ENCODE peak calls at places on chromosomes 5 and 9, in seven cellular contexts. V, R, T, L, D, K and H are unnamed samples.

GRCh38 chr9:116953271-116953670 is 266.2 kb downstream of the TRIM32 start:
- DNase-seq in D (no peak), V (no peak), L (no peak), T (no peak), K (no peak), R (no peak), H (no peak)

GRCh38 chr5:39249560-39250274 is 30.4 kb upstream of the FYB1 start:
- DNase-seq in R (no peak), K (no peak), D (peak), V (no peak), L (no peak), T (no peak), H (no peak)

GRCh38 chr5:989961-990530 is 18.6 kb upstream of the NKD2 start:
- DNase-seq in K (peak), V (no peak), D (peak), T (no peak), L (peak), R (peak), H (no peak)

GRCh38 chr5:153883829-153884228 is 154.9 kb downstream of the FAM114A2 start:
- DNase-seq in T (no peak), R (no peak), D (no peak), V (no peak), K (no peak), L (no peak), H (no peak)

GRCh38 chr5:83911367-83911919 is 190.8 kb upstream of the HAPLN1 start:
- DNase-seq in K (no peak), R (no peak), D (no peak), L (no peak), V (no peak), T (no peak), H (no peak)

GRCh38 chr9:127589955-127590370 is 22.1 kb upstream of the STXBP1 start:
- DNase-seq in V (peak), K (peak), R (no peak), L (no peak), T (peak), D (peak), H (no peak)

GRCh38 chr9:94210616-94211603 is 48.2 kb upstream of the ZNF169 start:
- DNase-seq in K (no peak), L (no peak), D (no peak), V (no peak), T (no peak), R (no peak), H (no peak)

GRCh38 chr5:143431789-143432188 is 28.3 kb upstream of the NR3C1 start:
- DNase-seq in K (no peak), R (no peak), D (no peak), T (no peak), L (no peak), V (no peak), H (no peak)

GRCh38 chr5:113050606-113051391 is 74.2 kb downstream of the DCP2 start:
- DNase-seq in L (no peak), D (peak), K (no peak), T (no peak), V (no peak), R (no peak), H (no peak)

GRCh38 chr5:123681061-123681460 is 169.1 kb downstream of the CSNK1G3 start:
- DNase-seq in K (no peak), V (no peak), L (no peak), D (no peak), R (no peak), T (no peak), H (no peak)

GRCh38 chr5:157857821-157858526 is 971 bp downstream of the CLINT1 start:
- DNase-seq in K (no peak), R (no peak), T (peak), V (peak), L (no peak), D (peak), H (no peak)

GRCh38 chr9:35277171-35277520 is 115.3 kb downstream of the UNC13B start:
- DNase-seq in L (no peak), R (no peak), D (peak), T (no peak), V (no peak), K (no peak), H (no peak)

GRCh38 chr5:81755320-81755719 is 4.4 kb upstream of the SSBP2 start:
- DNase-seq in D (peak), R (no peak), V (no peak), K (peak), T (no peak), L (no peak), H (no peak)

GRCh38 chr5:180950291-180950949 is 38.2 kb upstream of the BTNL3 start:
- DNase-seq in D (peak), L (no peak), V (no peak), R (no peak), T (no peak), K (no peak), H (no peak)

GRCh38 chr9:134689320-134690181 is 47.9 kb downstream of the COL5A1 start:
- DNase-seq in L (no peak), D (peak), R (peak), K (peak), T (peak), V (peak), H (no peak)

GRCh38 chr5:131514316-131515275 is 120.4 kb downstream of the RAPGEF6 start:
- DNase-seq in L (no peak), R (no peak), D (peak), K (no peak), V (peak), T (peak), H (no peak)

GRCh38 chr5:95446009-95446408 is 54.8 kb downstream of the FAM81B start:
- DNase-seq in V (no peak), L (no peak), R (no peak), K (no peak), T (no peak), D (peak), H (no peak)

GRCh38 chr5:2740051-2740848 is 11.2 kb downstream of the IRX2 start:
- DNase-seq in D (no peak), T (no peak), L (no peak), V (no peak), R (peak), K (no peak), H (peak)

GRCh38 chr9:110389148-110389783 is 51.6 kb upstream of the TXNDC8 start:
- DNase-seq in R (no peak), T (no peak), V (no peak), L (no peak), D (no peak), K (no peak), H (no peak)

GRCh38 chr5:77852514-77853352 is 76.6 kb upstream of the TBCA start:
- DNase-seq in T (peak), R (peak), D (peak), K (no peak), L (no peak), V (peak), H (no peak)

GRCh38 chr9:35488019-35488418 is 1.9 kb upstream of the RUSC2 start:
- DNase-seq in K (no peak), L (no peak), T (no peak), V (no peak), R (no peak), D (no peak), H (no peak)

GRCh38 chr9:137294091-137294683 is 7.9 kb downstream of the NRARP start:
- DNase-seq in V (no peak), K (no peak), R (no peak), L (no peak), T (peak), D (peak), H (no peak)

GRCh38 chr5:157828949-157829639 is 29.9 kb downstream of the CLINT1 start:
- DNase-seq in T (peak), R (no peak), V (peak), L (no peak), K (no peak), D (peak), H (no peak)

GRCh38 chr9:121807918-121808278 is 156.5 kb downstream of the DAB2IP start:
- DNase-seq in V (no peak), R (no peak), L (no peak), K (no peak), D (no peak), T (no peak), H (no peak)

GRCh38 chr9:71886015-71886414 is 25.0 kb downstream of the ABHD17B start:
- DNase-seq in D (no peak), V (no peak), L (no peak), T (no peak), K (no peak), R (no peak), H (no peak)

GRCh38 chr5:17666726-17667235 is 32.5 kb downstream of the TAF11L14 start:
- DNase-seq in T (no peak), L (no peak), K (no peak), R (no peak), D (no peak), V (no peak), H (no peak)

GRCh38 chr5:42970636-42971559 is 69.2 kb downstream of the ANXA2R start:
- DNase-seq in L (no peak), R (peak), D (peak), K (no peak), T (no peak), V (no peak), H (no peak)
- TF ChIP-seq CTCF in L (no peak), R (no peak), D (peak), K (no peak), T (no peak), V (no peak), H (no peak)

GRCh38 chr9:2730971-2731370 is 13.7 kb downstream of the KCNV2 start:
- DNase-seq in V (no peak), K (no peak), R (no peak), D (no peak), T (no peak), L (no peak), H (no peak)
- TF ChIP-seq CTCF in V (no peak), K (no peak), R (no peak), D (no peak), T (no peak), L (no peak), H (no peak)

GRCh38 chr5:147098233-147098790 is 136.5 kb upstream of the STK32A start:
- DNase-seq in K (no peak), D (peak), V (peak), T (peak), L (no peak), R (no peak), H (no peak)
- TF ChIP-seq CTCF in K (peak), D (peak), V (peak), T (peak), L (no peak), R (peak), H (peak)

GRCh38 chr9:129320575-129321311 is 142.7 kb upstream of the IER5L start:
- DNase-seq in L (no peak), D (peak), R (peak), V (peak), K (peak), T (peak), H (no peak)
- TF ChIP-seq CTCF in L (no peak), D (no peak), R (peak), V (no peak), K (no peak), T (no peak), H (peak)

GRCh38 chr5:114308017-114308416 is 53.9 kb upstream of the KCNN2 start:
- DNase-seq in R (no peak), V (no peak), T (no peak), K (no peak), L (no peak), D (no peak), H (no peak)

GRCh38 chr5:114308508-114308907 is 53.4 kb upstream of the KCNN2 start:
- DNase-seq in V (no peak), L (no peak), R (no peak), T (no peak), D (no peak), K (no peak), H (no peak)

GRCh38 chr5:114310666-114311065 is 51.2 kb upstream of the KCNN2 start:
- DNase-seq in R (no peak), T (no peak), L (no peak), K (no peak), D (no peak), V (no peak), H (no peak)

DNA sequence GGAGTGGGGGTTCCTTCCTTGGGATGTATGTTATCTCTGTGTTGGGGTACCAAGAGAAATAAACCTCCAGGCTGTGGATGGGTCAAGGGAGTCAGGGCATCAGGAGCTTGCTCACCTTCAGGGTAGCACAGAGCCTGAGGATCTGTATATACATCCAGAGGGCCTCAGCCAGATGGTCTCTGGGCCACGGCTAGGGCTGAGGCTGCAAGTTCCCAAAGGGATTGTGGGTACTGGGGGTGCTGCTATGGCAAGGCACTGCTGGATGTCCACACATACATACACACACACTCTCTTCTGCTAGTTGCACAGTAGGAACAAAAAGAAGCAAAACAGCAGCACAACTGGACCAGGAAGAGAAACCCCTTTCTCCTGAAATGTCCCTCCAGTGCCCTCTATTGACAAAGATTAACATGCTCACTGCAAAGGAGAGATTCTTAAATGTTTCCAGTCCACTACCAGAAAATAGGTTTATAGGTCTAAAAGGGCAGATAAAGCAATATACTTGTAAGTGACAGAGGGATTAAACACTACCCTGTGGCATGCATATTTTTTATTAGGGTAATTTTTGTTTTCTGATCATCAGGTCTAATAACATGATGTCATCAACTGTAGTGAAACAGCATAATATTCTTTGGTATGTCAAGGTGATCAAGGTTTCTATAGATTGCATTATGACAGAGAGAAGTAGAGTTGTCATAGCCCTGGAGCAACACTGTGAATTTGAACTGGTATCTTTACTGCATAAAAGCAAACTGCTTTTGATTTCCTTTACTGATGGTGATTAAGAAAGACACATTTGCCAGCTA is 56.3 kb upstream of the KCNN2 start:
- DNase-seq in V (no peak), K (no peak), D (peak), L (no peak), R (no peak), T (peak), H (no peak)
- TF ChIP-seq CTCF in V (no peak), K (no peak), D (peak), L (no peak), R (peak), T (peak), H (peak)